ENCODE peak calls at places on chromosome 13, in eight cellular contexts. I, U, W, N, Q, C, K and V are unnamed samples.
A peak's percentile ranks its signal among the peaks of the same experiment; 100 is the strongest.

GRCh38 chr13:60572003-60572792 is 175.2 kb downstream of the TDRD3 start:
- DNase-seq in I (peak; percentile 20), C (no peak), N (no peak), K (no peak), W (no peak), Q (peak; percentile 83), U (peak; percentile 49), V (no peak)

GRCh38 chr13:49220035-49220855 is at the start of gene MLNR:
- DNase-seq in C (no peak), K (no peak), U (peak; percentile 44), N (no peak), Q (peak; percentile 39), W (no peak), I (peak; percentile 76), V (peak; percentile 17)

GRCh38 chr13:81395368-81395767 is 1054.4 kb upstream of the SPRY2 start:
- DNase-seq in W (no peak), N (no peak), I (peak; percentile 59), C (no peak), Q (no peak), K (no peak), U (no peak), V (no peak)

GRCh38 chr13:102854675-102855074 is 8.8 kb downstream of the ERCC5 start:
- DNase-seq in U (no peak), C (no peak), N (no peak), Q (no peak), W (no peak), I (no peak), K (no peak), V (no peak)

GRCh38 chr13:27396252-27396846 is 28.1 kb upstream of the GTF3A start:
- DNase-seq in Q (peak; percentile 95), N (no peak), C (no peak), U (no peak), I (no peak), K (no peak), W (no peak), V (no peak)

GRCh38 chr13:62598708-62599107 is 1183.1 kb upstream of the PCDH20 start:
- DNase-seq in U (no peak), Q (no peak), C (no peak), N (no peak), I (peak; percentile 41), K (no peak), W (no peak), V (no peak)

GRCh38 chr13:102405499-102406079 is 3.7 kb upstream of the FGF14 start:
- DNase-seq in U (no peak), Q (no peak), I (peak; percentile 81), N (no peak), K (no peak), W (no peak), C (no peak), V (no peak)

GRCh38 chr13:93736909-93737308 is 510.3 kb downstream of the GPC6 start:
- DNase-seq in N (no peak), Q (no peak), C (no peak), K (no peak), W (no peak), I (no peak), U (no peak), V (no peak)

GRCh38 chr13:75685239-75685697 is 49.1 kb downstream of the LMO7 start:
- DNase-seq in C (no peak), U (peak; percentile 85), I (peak; percentile 49), Q (peak; percentile 42), N (no peak), W (peak; percentile 76), K (no peak), V (no peak)

GRCh38 chr13:92823059-92823458 is 403.5 kb upstream of the GPC6 start:
- DNase-seq in C (no peak), W (no peak), Q (no peak), K (no peak), U (no peak), I (no peak), N (no peak), V (no peak)

GRCh38 chr13:97582170-97582569 is 148.2 kb downstream of the RAP2A start:
- DNase-seq in U (no peak), N (no peak), Q (no peak), C (no peak), I (no peak), W (no peak), K (no peak), V (no peak)

GRCh38 chr13:22897571-22898314 is 283.0 kb upstream of the SGCG start:
- DNase-seq in I (no peak), W (no peak), K (no peak), Q (no peak), U (no peak), C (no peak), N (no peak), V (no peak)
- H3K9me3 ChIP-seq in I (peaks cover 4% of the 10 kb centered on the region), W (no peaks in the 10 kb centered on the region), K (no peaks in the 10 kb centered on the region), Q (no peaks in the 10 kb centered on the region), U (no peaks in the 10 kb centered on the region), C (no peaks in the 10 kb centered on the region), N (no peaks in the 10 kb centered on the region), V (no peaks in the 10 kb centered on the region)

GRCh38 chr13:45812599-45813372 is 38.8 kb downstream of the SIAH3 start:
- DNase-seq in Q (no peak), C (no peak), N (no peak), U (no peak), I (no peak), K (no peak), W (no peak), V (no peak)
- H3K9me3 ChIP-seq in Q (no peaks in the 10 kb centered on the region), C (no peaks in the 10 kb centered on the region), N (no peaks in the 10 kb centered on the region), U (no peaks in the 10 kb centered on the region), I (no peaks in the 10 kb centered on the region), K (no peaks in the 10 kb centered on the region), W (no peaks in the 10 kb centered on the region), V (no peaks in the 10 kb centered on the region)

GRCh38 chr13:99973786-99974185 is 2.2 kb upstream of the ZIC5 start:
- DNase-seq in I (no peak), N (no peak), Q (no peak), W (no peak), C (no peak), U (no peak), K (no peak), V (no peak)
- H3K9me3 ChIP-seq in I (no peaks in the 10 kb centered on the region), N (peaks cover 57% of the 10 kb centered on the region), Q (no peaks in the 10 kb centered on the region), W (no peaks in the 10 kb centered on the region), C (no peaks in the 10 kb centered on the region), U (peaks cover 37% of the 10 kb centered on the region), K (peaks cover 14% of the 10 kb centered on the region), V (peaks cover 20% of the 10 kb centered on the region)

GRCh38 chr13:114012921-114013320 is 39.0 kb upstream of the C13orf46 start:
- DNase-seq in Q (no peak), N (no peak), K (no peak), W (no peak), C (no peak), U (no peak), I (no peak), V (no peak)
- H3K9me3 ChIP-seq in Q (no peaks in the 10 kb centered on the region), N (no peaks in the 10 kb centered on the region), K (no peaks in the 10 kb centered on the region), W (no peaks in the 10 kb centered on the region), C (no peaks in the 10 kb centered on the region), U (no peaks in the 10 kb centered on the region), I (no peaks in the 10 kb centered on the region), V (no peaks in the 10 kb centered on the region)

GRCh38 chr13:111949311-111949710 is 117.6 kb upstream of the SOX1 start:
- DNase-seq in U (no peak), N (no peak), I (no peak), K (no peak), C (no peak), Q (no peak), W (no peak), V (no peak)

GRCh38 chr13:111948281-111948680 is 118.7 kb upstream of the SOX1 start:
- DNase-seq in U (no peak), W (no peak), Q (no peak), C (no peak), I (no peak), N (no peak), K (no peak), V (no peak)

GRCh38 chr13:111948811-111949210 is 118.1 kb upstream of the SOX1 start:
- DNase-seq in U (no peak), Q (no peak), N (no peak), W (no peak), C (no peak), I (no peak), K (no peak), V (no peak)

GRCh38 chr13:111947026-111947810 is 119.7 kb upstream of the SOX1 start:
- DNase-seq in I (no peak), W (no peak), U (no peak), Q (no peak), K (no peak), N (no peak), C (no peak), V (no peak)

DNA sequence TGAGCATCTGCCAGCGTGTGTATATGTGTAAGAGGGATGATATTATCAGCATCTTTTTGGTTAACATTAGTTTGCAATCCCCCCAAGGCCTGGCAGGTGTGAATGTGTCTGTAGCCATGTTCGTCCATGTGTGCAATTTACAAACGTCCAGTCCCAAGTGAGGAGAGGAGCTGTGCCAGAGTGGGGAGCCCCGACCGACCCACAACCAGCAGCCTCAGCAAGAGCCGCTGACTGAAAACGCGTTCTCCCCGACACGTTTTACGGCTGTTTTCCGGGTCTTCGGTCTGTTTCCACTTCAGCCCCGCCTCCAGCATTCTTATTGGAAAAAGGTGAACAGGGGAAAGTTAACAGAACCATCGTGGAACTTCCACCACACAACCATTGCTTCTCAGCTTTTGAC is 119.1 kb upstream of the SOX1 start:
- DNase-seq in I (no peak), N (no peak), Q (no peak), K (no peak), W (no peak), U (no peak), C (no peak), V (no peak)
- H3K9me3 ChIP-seq in I (no peaks in the 10 kb centered on the region), N (no peaks in the 10 kb centered on the region), Q (peaks cover 20% of the 10 kb centered on the region), K (peaks cover 17% of the 10 kb centered on the region), W (peaks cover 31% of the 10 kb centered on the region), U (peaks cover 28% of the 10 kb centered on the region), C (peaks cover 3% of the 10 kb centered on the region), V (no peaks in the 10 kb centered on the region)

DNA sequence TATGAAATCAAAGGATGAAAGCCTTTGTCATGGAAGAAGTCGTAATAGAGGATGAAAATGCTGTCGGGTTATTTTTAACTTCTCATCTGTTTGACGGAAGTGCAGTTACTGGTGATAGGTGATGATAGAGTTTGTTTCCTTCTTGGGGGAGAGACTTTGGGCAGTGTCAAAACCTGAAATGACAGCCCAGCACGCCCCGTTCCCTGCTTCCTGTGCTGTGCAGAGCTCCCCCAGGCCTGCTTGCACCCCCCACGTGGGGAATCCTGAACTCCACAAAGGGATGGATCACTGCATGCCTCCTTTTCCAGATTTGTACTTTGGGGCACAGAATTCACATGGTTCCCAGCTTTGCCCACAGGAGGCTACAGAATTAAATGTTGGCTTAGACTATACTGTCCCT is 102.7 kb downstream of the ATP11A start:
- DNase-seq in I (no peak), W (no peak), Q (no peak), N (no peak), U (no peak), C (no peak), K (no peak), V (no peak)
- H3K9me3 ChIP-seq in I (no peaks in the 10 kb centered on the region), W (no peaks in the 10 kb centered on the region), Q (no peaks in the 10 kb centered on the region), N (no peaks in the 10 kb centered on the region), U (no peaks in the 10 kb centered on the region), C (no peaks in the 10 kb centered on the region), K (no peaks in the 10 kb centered on the region), V (no peaks in the 10 kb centered on the region)

GRCh38 chr13:55977436-55977835 is 1163.3 kb upstream of the PRR20A start:
- DNase-seq in U (no peak), N (no peak), I (no peak), C (no peak), W (no peak), K (no peak), Q (no peak), V (no peak)
- H3K9me3 ChIP-seq in U (no peaks in the 10 kb centered on the region), N (peaks cover 4% of the 10 kb centered on the region), I (no peaks in the 10 kb centered on the region), C (no peaks in the 10 kb centered on the region), W (peaks cover 8% of the 10 kb centered on the region), K (peaks cover 11% of the 10 kb centered on the region), Q (peaks cover 34% of the 10 kb centered on the region), V (no peaks in the 10 kb centered on the region)

GRCh38 chr13:41150058-41150457 is 17.5 kb upstream of the KBTBD6 start:
- DNase-seq in U (no peak), Q (no peak), W (no peak), C (no peak), N (no peak), K (no peak), I (no peak), V (no peak)
- H3K9me3 ChIP-seq in U (peaks cover 11% of the 10 kb centered on the region), Q (peaks cover 56% of the 10 kb centered on the region), W (peaks cover 50% of the 10 kb centered on the region), C (peaks cover 22% of the 10 kb centered on the region), N (peaks cover 58% of the 10 kb centered on the region), K (peaks cover 62% of the 10 kb centered on the region), I (peaks cover 29% of the 10 kb centered on the region), V (peaks cover 27% of the 10 kb centered on the region)